ENCODE peak calls at places on chromosomes 12 and 14, in seven cellular contexts. Y is nephron progenitor cell, X is mesothelial cell of epicardium, D is PC-3, G is body of pancreas, M is lower leg skin, C is Caco-2. F is an unnamed sample.

GRCh38 chr14:68269136-68269535 is 449.6 kb downstream of the RAD51B start:
- DNase-seq in D (no peak), Y (no peak), G (no peak), C (no peak), M (no peak), X (no peak), F (no peak)

GRCh38 chr14:74920281-74920680 is 2.8 kb downstream of the RPS6KL1 start:
- DNase-seq in X (no peak), M (no peak), D (no peak), Y (no peak), G (no peak), C (no peak), F (no peak)

GRCh38 chr12:68042212-68042699 is 53.0 kb downstream of the IFNG-AS1 start:
- DNase-seq in M (no peak), Y (no peak), D (no peak), C (no peak), G (no peak), X (no peak), F (no peak)

GRCh38 chr12:53499261-53500118 is at the start of gene MAP3K12:
- DNase-seq in Y (peak; percentile 74), M (peak; percentile 63), D (peak; percentile 42), X (peak; percentile 61), G (peak; percentile 48), C (peak; percentile 58), F (peak; percentile 57)

GRCh38 chr12:92432724-92433281 is 270.0 kb upstream of the PLEKHG7 start:
- DNase-seq in X (no peak), G (no peak), D (no peak), M (no peak), C (no peak), Y (no peak), F (no peak)

GRCh38 chr12:58425481-58426392 is 484.4 kb downstream of the ATP23 start:
- DNase-seq in D (peak; percentile 95), C (peak; percentile 69), M (peak; percentile 22), X (no peak), G (no peak), Y (no peak), F (no peak)

GRCh38 chr14:69931960-69932359 is 52.7 kb downstream of the SMOC1 start:
- DNase-seq in Y (no peak), D (no peak), C (no peak), M (no peak), X (no peak), G (no peak), F (no peak)

GRCh38 chr14:73732006-73732405 is 17.8 kb upstream of the PNMA1 start:
- DNase-seq in G (no peak), D (no peak), M (no peak), C (no peak), X (no peak), Y (no peak), F (no peak)

GRCh38 chr12:126663304-126664094 is 1598.3 kb downstream of the AACS start:
- DNase-seq in M (no peak), D (peak; percentile 35), Y (peak; percentile 28), G (no peak), C (peak; percentile 2), X (no peak), F (no peak)

GRCh38 chr12:96585977-96586376 is 96.6 kb downstream of the CFAP54 start:
- DNase-seq in G (no peak), M (no peak), D (no peak), Y (no peak), X (no peak), C (no peak), F (no peak)

GRCh38 chr14:90850487-90850886 is 34.3 kb upstream of the TTC7B start:
- DNase-seq in M (no peak), D (peak; percentile 72), C (no peak), X (no peak), Y (no peak), G (peak; percentile 15), F (no peak)

GRCh38 chr14:95507174-95507573 is 9.3 kb downstream of the SYNE3 start:
- DNase-seq in M (peak; percentile 87), C (no peak), X (no peak), Y (no peak), G (peak; percentile 71), D (peak; percentile 98), F (no peak)

GRCh38 chr12:68675098-68675842 is 11.5 kb upstream of the NUP107 start:
- DNase-seq in C (no peak), D (no peak), M (no peak), X (no peak), G (peak; percentile 34), Y (peak; percentile 7), F (no peak)

GRCh38 chr12:67415473-67415872 is 146.3 kb downstream of the CAND1 start:
- DNase-seq in M (no peak), D (peak; percentile 55), Y (no peak), X (no peak), C (peak; percentile 20), G (peak; percentile 13), F (no peak)

GRCh38 chr12:132445884-132446471 is 44.0 kb upstream of the FBRSL1 start:
- DNase-seq in X (peak; percentile 77), Y (peak; percentile 68), G (peak; percentile 42), C (peak; percentile 83), M (peak; percentile 56), D (peak; percentile 80), F (no peak)

GRCh38 chr12:93541578-93542217 is 30.8 kb upstream of the SOCS2 start:
- DNase-seq in M (no peak), X (no peak), C (peak; percentile 33), Y (no peak), G (no peak), D (no peak), F (no peak)

GRCh38 chr12:77060136-77060882 is 5.1 kb downstream of the E2F7 start:
- DNase-seq in D (no peak), G (no peak), C (no peak), X (no peak), Y (no peak), M (no peak), F (no peak)

GRCh38 chr12:111434680-111435338 is 29.1 kb downstream of the SH2B3 start:
- DNase-seq in D (no peak), C (no peak), Y (no peak), M (peak; percentile 49), G (peak; percentile 70), X (no peak), F (peak; percentile 75)

GRCh38 chr12:2687058-2687457 is 107.7 kb upstream of the FKBP4 start:
- DNase-seq in X (no peak), C (no peak), D (no peak), M (peak; percentile 3), Y (no peak), G (no peak), F (no peak)
- TF ChIP-seq CTCF in X (no peak), C (no peak), D (no peak), M (no peak), Y (no peak), G (no peak), F (no peak)

GRCh38 chr12:50101663-50102062 is 2.1 kb upstream of the GPD1 start:
- DNase-seq in Y (no peak), C (peak; percentile 57), X (no peak), D (peak; percentile 50), G (no peak), M (no peak), F (no peak)
- TF ChIP-seq CTCF in Y (peak; percentile 35), C (peak; percentile 66), X (peak; percentile 26), D (peak; percentile 54), G (peak; percentile 29), M (no peak), F (no peak)

GRCh38 chr14:94480809-94481208 is 4.8 kb upstream of the SERPINA9 start:
- DNase-seq in Y (no peak), D (no peak), C (no peak), G (no peak), X (no peak), M (no peak), F (no peak)

GRCh38 chr14:94483071-94483451 is 7.1 kb upstream of the SERPINA9 start:
- DNase-seq in M (no peak), C (no peak), X (no peak), D (no peak), Y (no peak), G (no peak), F (no peak)

GRCh38 chr14:94483729-94484275 is 7.8 kb upstream of the SERPINA9 start:
- DNase-seq in D (no peak), G (no peak), M (no peak), Y (no peak), C (no peak), X (no peak), F (no peak)

GRCh38 chr14:94484476-94484875 is 8.5 kb upstream of the SERPINA9 start:
- DNase-seq in G (no peak), M (no peak), D (no peak), X (no peak), Y (no peak), C (no peak), F (no peak)

GRCh38 chr14:94481468-94482131 is 5.6 kb upstream of the SERPINA9 start:
- DNase-seq in Y (no peak), X (no peak), M (no peak), D (no peak), G (peak; percentile 24), C (no peak), F (no peak)
- TF ChIP-seq CTCF in Y (no peak), X (no peak), M (no peak), D (no peak), G (no peak), C (no peak), F (no peak)

DNA sequence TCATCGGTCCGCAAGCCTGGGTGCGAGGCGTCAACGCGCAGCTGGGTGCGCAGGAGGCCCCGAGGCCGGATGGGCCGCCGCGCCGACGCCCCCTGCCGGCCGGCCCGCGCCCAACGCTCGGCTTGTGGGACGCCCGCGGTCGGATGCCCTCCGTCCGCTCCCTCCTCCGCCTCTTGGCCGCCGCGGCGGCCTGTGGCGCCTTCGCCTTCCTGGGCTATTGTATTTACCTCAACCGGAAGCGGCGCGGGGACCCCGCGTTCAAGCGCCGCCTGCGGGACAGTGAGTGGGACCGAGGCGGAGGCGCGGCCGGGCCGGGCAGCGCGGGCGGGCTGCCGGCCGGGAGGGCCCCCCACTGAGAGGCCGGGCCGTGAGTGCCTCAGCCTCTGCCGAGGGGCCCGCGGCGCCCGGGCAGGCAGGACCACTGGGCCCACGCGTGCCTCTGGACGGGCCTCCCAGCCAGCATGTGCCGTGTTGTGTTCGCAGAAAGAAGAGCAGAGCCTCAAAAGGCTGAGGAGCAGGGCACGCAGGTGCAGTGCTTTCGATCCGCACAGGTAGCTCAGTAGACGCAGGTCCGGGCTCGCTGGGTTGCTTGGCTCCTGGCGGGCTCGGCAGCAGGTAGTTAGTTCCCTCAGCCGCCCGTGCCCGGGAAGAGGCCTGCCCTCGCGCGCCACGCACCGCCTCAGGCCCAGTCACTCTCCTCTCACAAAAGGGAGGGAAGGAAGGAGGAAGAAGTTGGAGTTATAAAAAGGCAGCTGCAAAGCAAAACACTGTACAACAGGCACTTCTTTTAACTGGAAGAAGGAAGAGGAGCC is at the start of gene TOMM20L:
- DNase-seq in G (peak; percentile 77), D (peak; percentile 94), M (peak; percentile 54), X (peak; percentile 81), C (peak; percentile 92), Y (peak; percentile 81), F (peak; percentile 83)
- TF ChIP-seq CTCF in G (peak; percentile 90), D (peak; percentile 99), M (no peak), X (peak; percentile 81), C (peak; percentile 84), Y (peak; percentile 67), F (peak; percentile 76)

DNA sequence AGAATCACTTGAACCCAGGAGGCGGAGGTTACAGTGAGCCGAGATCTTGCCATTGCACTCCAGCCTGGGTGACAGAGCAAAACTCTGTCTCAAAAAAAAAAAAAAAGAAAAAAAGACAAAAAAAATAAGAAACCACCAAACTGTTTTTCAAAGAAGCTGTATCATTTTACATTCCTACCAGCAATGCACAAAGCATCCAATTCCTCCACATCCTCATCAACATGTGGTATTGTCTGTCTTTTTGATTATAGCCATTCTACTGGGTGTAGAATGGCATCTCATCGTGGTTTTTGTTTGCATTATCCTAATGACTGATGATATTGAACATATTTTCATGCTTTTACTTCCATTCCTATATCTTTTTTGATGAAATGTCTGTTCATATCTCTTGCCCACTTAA is 36.2 kb upstream of the GNG2 start:
- DNase-seq in C (no peak), Y (no peak), G (no peak), D (no peak), X (no peak), M (no peak), F (no peak)
- TF ChIP-seq CTCF in C (no peak), Y (no peak), G (no peak), D (no peak), X (no peak), M (no peak), F (no peak)